ENCODE peak calls at places on chromosomes 11 and 22, in seven cellular contexts. T is heart left ventricle, O is upper lobe of right lung, M is GM06990, X is cardiac muscle cell, S is AG09319, H is Calu3. G is an unnamed sample.

GRCh38 chr11:114162719-114163123 is 103.2 kb downstream of the ZBTB16 start:
- DNase-seq in T (peak), O (peak), M (no peak), X (peak), S (peak), H (peak), G (no peak)

GRCh38 chr11:34644669-34645406 is 23.9 kb downstream of the EHF start:
- DNase-seq in T (no peak), O (no peak), M (no peak), X (no peak), S (no peak), H (no peak), G (no peak)

GRCh38 chr11:76149713-76150112 is 56.6 kb downstream of the WNT11 start:
- DNase-seq in T (no peak), O (no peak), M (no peak), X (no peak), S (no peak), H (no peak), G (no peak)

GRCh38 chr11:75562836-75563484 is 907 bp downstream of the SERPINH1 start:
- DNase-seq in T (peak), O (no peak), M (no peak), X (peak), S (no peak), H (peak), G (no peak)

GRCh38 chr22:23187871-23188700 is 7.8 kb downstream of the BCR start:
- DNase-seq in T (no peak), O (no peak), M (no peak), X (no peak), S (no peak), H (peak), G (no peak)

GRCh38 chr11:113188433-113188834 is 125.9 kb upstream of the TTC12 start:
- DNase-seq in T (no peak), O (no peak), M (no peak), X (no peak), S (no peak), H (no peak), G (no peak)

GRCh38 chr22:32396746-32397145 is 15.3 kb downstream of the RTCB start:
- DNase-seq in T (no peak), O (peak), M (no peak), X (no peak), S (peak), H (no peak), G (no peak)

GRCh38 chr11:111655924-111656323 is 53.7 kb downstream of the SIK2 start:
- DNase-seq in T (no peak), O (no peak), M (no peak), X (no peak), S (no peak), H (no peak), G (no peak)

GRCh38 chr11:2202900-2203439 is 31.4 kb upstream of the TH start:
- DNase-seq in T (no peak), O (peak), M (no peak), X (no peak), S (no peak), H (no peak), G (peak)

GRCh38 chr11:44645832-44646231 is 80.4 kb downstream of the CD82 start:
- DNase-seq in T (no peak), O (no peak), M (no peak), X (no peak), S (no peak), H (no peak), G (no peak)

GRCh38 chr11:46725338-46726205 is 6.6 kb downstream of the F2 start:
- DNase-seq in T (no peak), O (no peak), M (no peak), X (no peak), S (no peak), H (no peak), G (no peak)

GRCh38 chr11:78371221-78371899 is 46.3 kb downstream of the GAB2 start:
- DNase-seq in T (no peak), O (no peak), M (no peak), X (no peak), S (no peak), H (no peak), G (no peak)

GRCh38 chr11:41119484-41119883 is 340.0 kb downstream of the LRRC4C start:
- DNase-seq in T (no peak), O (no peak), M (no peak), X (no peak), S (no peak), H (no peak), G (no peak)

GRCh38 chr22:27648074-27648473 is 153.5 kb downstream of the MN1 start:
- DNase-seq in T (no peak), O (no peak), M (no peak), X (no peak), S (no peak), H (no peak), G (no peak)

GRCh38 chr11:6637871-6638270 is 17.7 kb downstream of the DCHS1 start:
- DNase-seq in T (peak), O (no peak), M (no peak), X (no peak), S (peak), H (no peak), G (no peak)

GRCh38 chr11:105719073-105719846 is 109.4 kb downstream of the GRIA4 start:
- DNase-seq in T (no peak), O (no peak), M (no peak), X (no peak), S (peak), H (peak), G (no peak)

GRCh38 chr11:116861539-116861938 is 24.1 kb upstream of the APOA1 start:
- DNase-seq in T (no peak), O (no peak), M (no peak), X (no peak), S (no peak), H (no peak), G (no peak)

GRCh38 chr11:8640305-8640932 is 42.0 kb downstream of the TRIM66 start:
- DNase-seq in T (no peak), O (no peak), M (no peak), X (no peak), S (no peak), H (no peak), G (no peak)

GRCh38 chr22:19663821-19664325 is 50.4 kb upstream of the SEPTIN5 start:
- DNase-seq in T (peak), O (no peak), M (no peak), X (no peak), S (no peak), H (no peak), G (no peak)

GRCh38 chr22:45604239-45604711 is 67.4 kb upstream of the ATXN10 start:
- DNase-seq in T (peak), O (no peak), M (no peak), X (no peak), S (no peak), H (no peak), G (peak)

GRCh38 chr11:110177057-110177397 is 83.8 kb downstream of the ZC3H12C start:
- DNase-seq in T (no peak), O (no peak), M (no peak), X (no peak), S (no peak), H (no peak), G (no peak)

GRCh38 chr11:133498969-133499368 is 33.3 kb downstream of the OPCML start:
- DNase-seq in T (no peak), O (no peak), M (no peak), X (no peak), S (no peak), H (no peak), G (no peak)

GRCh38 chr11:47508595-47509555 is 44.1 kb downstream of the CELF1 start:
- DNase-seq in T (no peak), O (no peak), M (peak), X (no peak), S (no peak), H (peak), G (no peak)

DNA sequence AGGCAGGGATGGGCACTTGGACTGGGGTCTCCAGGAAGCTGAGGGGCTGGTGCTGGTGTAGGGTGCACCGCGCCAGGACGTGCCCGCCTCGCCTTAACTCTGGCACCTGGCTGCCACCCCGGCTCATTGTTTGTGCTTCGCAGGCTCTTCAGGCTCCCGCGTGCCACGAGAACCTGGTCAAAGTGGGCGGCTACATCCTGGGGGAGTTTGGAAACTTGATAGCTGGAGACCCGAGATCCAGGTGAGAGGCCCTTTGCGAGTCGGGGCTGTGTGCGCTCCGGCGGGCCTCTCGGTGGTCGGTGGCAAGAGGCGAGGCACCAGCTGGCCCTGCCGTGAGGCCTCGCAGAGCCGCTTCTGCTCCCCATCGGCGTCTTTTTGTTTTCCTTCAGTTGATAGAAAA is 43.4 kb downstream of the MUC6 start:
- DNase-seq in T (no peak), O (no peak), M (no peak), X (no peak), S (no peak), H (no peak), G (peak)
- TF ChIP-seq CTCF in T (no peak), O (no peak), M (no peak), X (no peak), S (no peak), H (no peak), G (no peak)

DNA sequence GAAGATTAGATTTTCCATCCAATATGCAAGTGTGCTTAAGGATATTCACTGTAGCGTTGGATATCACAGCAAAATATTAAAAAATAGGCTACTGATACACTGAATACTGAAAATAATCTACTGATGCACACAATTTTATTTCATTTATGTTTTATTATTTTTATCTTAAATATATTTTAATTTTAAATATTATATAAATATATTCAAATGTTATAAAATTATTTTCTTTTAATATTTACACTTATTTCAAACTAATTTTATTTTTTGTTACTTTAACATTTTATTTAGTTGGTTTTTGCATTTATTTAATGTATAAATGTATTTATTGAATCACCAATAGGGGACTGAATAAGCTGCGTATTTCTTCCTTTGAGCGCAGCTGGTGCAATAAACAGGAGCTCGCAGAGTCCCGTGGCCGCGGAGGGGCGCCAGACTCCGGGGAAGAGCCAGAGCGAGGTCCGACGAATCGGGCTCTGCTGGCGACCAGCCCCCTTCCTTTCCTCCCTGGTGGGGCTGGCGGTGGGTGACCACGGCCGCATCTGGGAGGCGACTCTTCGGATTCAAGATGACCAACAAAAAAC is 12.2 kb downstream of the MMP3 start:
- DNase-seq in T (no peak), O (peak), M (peak), X (peak), S (no peak), H (peak), G (no peak)
- TF ChIP-seq CTCF in T (no peak), O (peak), M (peak), X (peak), S (peak), H (peak), G (peak)

DNA sequence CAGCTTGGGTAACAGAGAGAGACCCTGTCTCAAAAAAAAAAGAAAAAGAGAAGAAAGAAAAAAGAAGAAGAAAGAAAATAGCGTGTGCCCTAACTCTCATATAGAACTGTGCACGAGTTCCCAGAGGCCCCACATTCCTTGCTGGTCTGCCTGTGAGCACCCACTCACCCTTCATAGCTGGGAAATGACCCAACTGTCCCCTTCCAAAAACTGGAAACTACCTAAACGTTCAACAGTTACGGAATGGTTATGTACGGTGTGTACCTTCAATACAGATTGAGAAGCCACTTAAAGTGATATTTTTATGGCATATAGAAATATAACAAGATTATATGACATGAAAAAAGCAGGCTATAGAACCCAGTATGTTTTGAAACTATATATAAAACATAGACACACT is 82.0 kb downstream of the PARVA start:
- DNase-seq in T (no peak), O (no peak), M (no peak), X (no peak), S (no peak), H (no peak), G (no peak)
- TF ChIP-seq CTCF in T (no peak), O (no peak), M (no peak), X (no peak), S (no peak), H (no peak), G (no peak)

GRCh38 chr11:43575931-43576833 is 104.4 kb upstream of the HSD17B12 start:
- DNase-seq in T (no peak), O (no peak), M (no peak), X (peak), S (no peak), H (no peak), G (no peak)

GRCh38 chr11:43573873-43574272 is 106.7 kb upstream of the HSD17B12 start:
- DNase-seq in T (no peak), O (no peak), M (no peak), X (no peak), S (no peak), H (no peak), G (no peak)

GRCh38 chr11:43576834-43577521 is 103.6 kb upstream of the HSD17B12 start:
- DNase-seq in T (peak), O (no peak), M (no peak), X (peak), S (no peak), H (peak), G (no peak)

GRCh38 chr11:43574949-43575915 is 105.3 kb upstream of the HSD17B12 start:
- DNase-seq in T (peak), O (no peak), M (no peak), X (peak), S (no peak), H (no peak), G (no peak)

GRCh38 chr11:43573233-43573632 is 107.3 kb upstream of the HSD17B12 start:
- DNase-seq in T (no peak), O (no peak), M (no peak), X (peak), S (no peak), H (peak), G (no peak)
- TF ChIP-seq CTCF in T (peak), O (peak), M (peak), X (peak), S (peak), H (peak), G (peak)

DNA sequence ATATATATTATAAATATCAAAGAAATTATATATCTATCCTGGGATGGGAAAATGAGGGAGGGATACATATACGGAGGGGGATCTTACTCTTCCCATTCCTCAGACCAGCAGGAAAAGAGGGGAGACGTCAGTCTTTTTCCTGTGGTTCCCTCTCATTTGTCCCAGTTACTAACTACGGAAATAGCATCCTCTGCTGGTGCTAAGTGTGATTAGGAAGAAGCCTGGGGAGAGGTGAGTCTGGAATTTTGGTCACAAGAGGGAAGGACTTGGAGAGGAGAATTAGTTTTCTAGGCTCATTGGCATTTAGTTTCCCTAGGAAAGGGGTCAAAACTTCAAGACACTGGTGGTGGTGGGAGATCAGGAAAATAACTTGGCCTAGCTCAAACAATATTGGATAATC is 11.6 kb downstream of the MED19 start:
- DNase-seq in T (no peak), O (no peak), M (no peak), X (no peak), S (no peak), H (no peak), G (no peak)
- TF ChIP-seq CTCF in T (no peak), O (no peak), M (no peak), X (no peak), S (no peak), H (no peak), G (no peak)

DNA sequence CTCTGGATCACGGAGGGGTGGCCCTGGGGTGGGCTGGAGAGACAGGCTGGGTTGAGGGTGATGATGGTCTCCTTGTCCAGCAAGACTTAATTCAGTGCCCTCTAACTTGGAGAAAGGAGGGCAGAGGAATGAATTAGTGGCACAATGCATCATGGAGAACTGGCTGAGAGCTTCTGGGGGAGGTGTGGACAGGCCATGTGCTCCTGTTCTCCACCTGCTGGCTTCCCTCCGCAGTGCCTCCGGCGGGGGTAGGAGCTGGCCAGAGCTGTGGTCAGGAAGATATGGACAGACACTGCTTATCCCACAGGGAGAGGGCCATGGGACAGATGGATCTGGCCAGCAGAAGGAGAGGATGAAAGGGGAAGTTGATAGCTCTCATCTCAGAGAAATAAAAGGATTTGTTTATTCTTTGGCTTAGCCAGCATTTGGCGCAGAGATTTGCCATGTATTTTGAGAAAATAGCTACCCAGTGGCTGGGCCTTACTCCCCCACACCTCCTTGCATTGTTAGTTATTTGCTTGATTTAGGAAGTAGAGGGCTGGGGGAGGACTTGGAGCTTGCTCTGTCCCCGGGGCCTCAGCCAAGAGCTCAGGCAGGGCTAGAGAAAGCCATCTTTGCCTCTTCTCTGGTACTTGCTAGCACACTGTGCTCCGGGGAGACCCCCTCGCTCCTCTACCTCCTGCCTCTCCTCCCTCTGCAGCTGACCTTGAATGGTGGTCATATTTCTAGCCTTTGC is 93.2 kb downstream of the SCN3B start:
- DNase-seq in T (peak), O (no peak), M (no peak), X (peak), S (no peak), H (peak), G (no peak)
- TF ChIP-seq CTCF in T (peak), O (no peak), M (no peak), X (peak), S (peak), H (peak), G (peak)

GRCh38 chr11:64406221-64406946 is 47.4 kb downstream of the RPS6KA4 start:
- DNase-seq in T (peak), O (no peak), M (no peak), X (peak), S (no peak), H (no peak), G (no peak)

GRCh38 chr11:64409707-64410395 is 50.9 kb downstream of the RPS6KA4 start:
- DNase-seq in T (no peak), O (no peak), M (no peak), X (peak), S (no peak), H (no peak), G (no peak)

GRCh38 chr11:64407221-64407620 is 48.3 kb downstream of the RPS6KA4 start:
- DNase-seq in T (no peak), O (no peak), M (no peak), X (no peak), S (no peak), H (no peak), G (no peak)

GRCh38 chr11:64409278-64409677 is 50.3 kb downstream of the RPS6KA4 start:
- DNase-seq in T (no peak), O (no peak), M (no peak), X (no peak), S (no peak), H (no peak), G (no peak)

GRCh38 chr11:64407630-64408029 is 48.7 kb downstream of the RPS6KA4 start:
- DNase-seq in T (no peak), O (no peak), M (no peak), X (no peak), S (no peak), H (no peak), G (no peak)
- TF ChIP-seq CTCF in T (no peak), O (no peak), M (no peak), X (no peak), S (no peak), H (no peak), G (no peak)

GRCh38 chr11:120696597-120696996 is 185.0 kb downstream of the GRIK4 start:
- DNase-seq in T (no peak), O (no peak), M (no peak), X (no peak), S (no peak), H (no peak), G (no peak)
- TF ChIP-seq CTCF in T (no peak), O (no peak), M (peak), X (no peak), S (peak), H (no peak), G (peak)

DNA sequence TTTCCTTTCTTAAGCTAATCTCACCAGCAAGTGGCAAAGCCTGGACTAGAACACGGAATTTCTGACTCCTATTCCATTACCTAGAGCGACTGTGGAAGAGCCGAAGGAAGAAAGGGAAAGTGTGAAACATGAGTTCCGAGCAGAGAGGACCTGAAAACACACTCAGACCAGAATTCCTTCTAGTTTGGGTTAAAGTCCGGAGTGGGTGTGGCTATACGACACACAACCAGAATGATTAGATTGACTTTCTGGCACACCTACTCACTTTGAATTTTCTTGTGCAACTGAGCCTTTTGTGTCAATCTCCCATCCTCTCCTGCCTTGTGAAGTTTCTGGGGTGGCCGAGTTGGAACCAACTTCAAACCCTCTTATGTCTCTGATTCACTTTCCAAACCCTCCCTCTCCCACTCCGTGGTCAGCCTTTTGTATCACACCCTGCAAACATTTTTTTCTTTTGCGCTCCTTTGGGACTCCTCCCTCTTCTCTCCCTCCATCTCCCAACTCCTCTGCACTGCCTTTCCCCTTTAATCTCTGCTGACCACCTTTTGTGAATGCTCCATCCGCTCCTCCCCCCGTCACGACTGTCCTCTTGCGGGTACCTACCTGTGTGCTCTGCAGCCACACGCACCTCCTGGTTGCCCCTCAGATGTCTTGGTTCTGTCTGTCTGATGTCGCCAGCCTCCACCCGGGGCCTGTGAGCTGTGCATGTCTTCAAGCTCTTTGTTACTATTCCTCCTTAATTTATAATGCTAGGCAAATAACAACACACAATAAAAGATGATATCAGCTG is 86.3 kb upstream of the BLID start:
- DNase-seq in T (peak), O (no peak), M (no peak), X (no peak), S (peak), H (no peak), G (no peak)
- TF ChIP-seq CTCF in T (no peak), O (no peak), M (no peak), X (no peak), S (no peak), H (no peak), G (no peak)